ENCODE peak calls at places on chromosomes 16 and 17, in five cellular contexts. One of them, this sample, is unnamed. For H3K4me1 and H3K9me3, the result is how much of the 10 kb centered on the place peaks cover.

GRCh38 chr17:78144146-78144719 is 2.0 kb upstream of the C17orf99 start:
- DNase-seq in CD8-positive, alpha-beta memory T cell: no peak
- DNase-seq in heart left ventricle: peak
- DNase-seq in endodermal cell: peak
- DNase-seq in psoas muscle: peak
- DNase-seq in this sample: peak

GRCh38 chr17:48636177-48637018 is 10.2 kb upstream of the HOXB9 start:
- DNase-seq in heart left ventricle: peak
- DNase-seq in psoas muscle: peak
- DNase-seq in endodermal cell: peak
- DNase-seq in CD8-positive, alpha-beta memory T cell: peak
- DNase-seq in this sample: no peak

GRCh38 chr16:85842848-85843247 is 43.4 kb downstream of the COX4I1 start:
- DNase-seq in CD8-positive, alpha-beta memory T cell: no peak
- DNase-seq in endodermal cell: no peak
- DNase-seq in psoas muscle: no peak
- DNase-seq in heart left ventricle: no peak
- DNase-seq in this sample: no peak

GRCh38 chr16:30839523-30840227 is 52.7 kb upstream of the ZNF629 start:
- DNase-seq in endodermal cell: peak
- DNase-seq in heart left ventricle: no peak
- DNase-seq in CD8-positive, alpha-beta memory T cell: no peak
- DNase-seq in psoas muscle: no peak
- DNase-seq in this sample: no peak

GRCh38 chr16:50464325-50465290 is 83.6 kb upstream of the NKD1 start:
- DNase-seq in endodermal cell: peak
- DNase-seq in CD8-positive, alpha-beta memory T cell: no peak
- DNase-seq in psoas muscle: no peak
- DNase-seq in heart left ventricle: no peak
- DNase-seq in this sample: no peak

GRCh38 chr16:67734731-67735201 is 15.7 kb upstream of the GFOD2 start:
- DNase-seq in psoas muscle: no peak
- DNase-seq in CD8-positive, alpha-beta memory T cell: no peak
- DNase-seq in heart left ventricle: no peak
- DNase-seq in endodermal cell: no peak
- DNase-seq in this sample: no peak

GRCh38 chr16:74257061-74257460 is 39.6 kb upstream of the PSMD7 start:
- DNase-seq in heart left ventricle: no peak
- DNase-seq in endodermal cell: no peak
- DNase-seq in CD8-positive, alpha-beta memory T cell: no peak
- DNase-seq in psoas muscle: no peak
- DNase-seq in this sample: no peak

GRCh38 chr16:66964049-66964448 is 3.0 kb downstream of the CES3 start:
- DNase-seq in psoas muscle: peak
- DNase-seq in CD8-positive, alpha-beta memory T cell: no peak
- DNase-seq in heart left ventricle: no peak
- DNase-seq in endodermal cell: no peak
- DNase-seq in this sample: no peak

GRCh38 chr17:17118399-17118798 is 76.1 kb downstream of the MPRIP start:
- DNase-seq in psoas muscle: peak
- DNase-seq in heart left ventricle: no peak
- DNase-seq in endodermal cell: no peak
- DNase-seq in CD8-positive, alpha-beta memory T cell: no peak
- DNase-seq in this sample: no peak

GRCh38 chr17:46908352-46908751 is 14.6 kb upstream of the GOSR2 start:
- DNase-seq in heart left ventricle: no peak
- DNase-seq in psoas muscle: no peak
- DNase-seq in CD8-positive, alpha-beta memory T cell: no peak
- DNase-seq in endodermal cell: no peak
- DNase-seq in this sample: no peak

GRCh38 chr16:84751241-84751640 is 51.4 kb downstream of the USP10 start:
- DNase-seq in heart left ventricle: no peak
- DNase-seq in endodermal cell: no peak
- DNase-seq in CD8-positive, alpha-beta memory T cell: no peak
- DNase-seq in psoas muscle: no peak
- DNase-seq in this sample: no peak

GRCh38 chr17:69672924-69673323 is 258.4 kb downstream of the MAP2K6 start:
- DNase-seq in heart left ventricle: no peak
- DNase-seq in psoas muscle: no peak
- DNase-seq in endodermal cell: no peak
- DNase-seq in CD8-positive, alpha-beta memory T cell: no peak
- DNase-seq in this sample: no peak

GRCh38 chr17:43931062-43931571 is 11.2 kb downstream of the PPY start:
- DNase-seq in CD8-positive, alpha-beta memory T cell: no peak
- DNase-seq in heart left ventricle: no peak
- DNase-seq in psoas muscle: no peak
- DNase-seq in endodermal cell: no peak
- DNase-seq in this sample: no peak

GRCh38 chr17:34895388-34895787 is 65.9 kb downstream of the CCT6B start:
- DNase-seq in heart left ventricle: no peak
- DNase-seq in psoas muscle: no peak
- DNase-seq in CD8-positive, alpha-beta memory T cell: no peak
- DNase-seq in endodermal cell: peak
- DNase-seq in this sample: no peak

GRCh38 chr16:4454618-4455017 is 19.8 kb downstream of the NMRAL1 start:
- DNase-seq in psoas muscle: peak
- DNase-seq in CD8-positive, alpha-beta memory T cell: no peak
- DNase-seq in endodermal cell: peak
- DNase-seq in heart left ventricle: no peak
- DNase-seq in this sample: no peak

GRCh38 chr16:57798267-57798810 is 4.0 kb downstream of the KIFC3 start:
- DNase-seq in heart left ventricle: no peak
- DNase-seq in endodermal cell: no peak
- DNase-seq in psoas muscle: no peak
- DNase-seq in CD8-positive, alpha-beta memory T cell: no peak
- DNase-seq in this sample: no peak

GRCh38 chr17:21079196-21079595 is 36.4 kb upstream of the USP22 start:
- DNase-seq in CD8-positive, alpha-beta memory T cell: no peak
- DNase-seq in psoas muscle: no peak
- DNase-seq in heart left ventricle: no peak
- DNase-seq in endodermal cell: no peak
- DNase-seq in this sample: no peak

GRCh38 chr17:60473788-60474187 is 51.5 kb downstream of the CHCT1 start:
- DNase-seq in CD8-positive, alpha-beta memory T cell: no peak
- DNase-seq in heart left ventricle: no peak
- DNase-seq in endodermal cell: no peak
- DNase-seq in psoas muscle: no peak
- DNase-seq in this sample: no peak

GRCh38 chr16:5615868-5616642 is 518.5 kb upstream of the EEF2KMT start:
- DNase-seq in psoas muscle: peak
- DNase-seq in heart left ventricle: peak
- DNase-seq in endodermal cell: peak
- DNase-seq in CD8-positive, alpha-beta memory T cell: no peak
- DNase-seq in this sample: peak

GRCh38 chr17:8922923-8923322 is 42.6 kb downstream of the PIK3R5 start:
- DNase-seq in endodermal cell: peak
- DNase-seq in psoas muscle: no peak
- DNase-seq in CD8-positive, alpha-beta memory T cell: no peak
- DNase-seq in heart left ventricle: no peak
- DNase-seq in this sample: no peak

GRCh38 chr16:85611455-85612190 is 1.5 kb upstream of the GSE1 start:
- DNase-seq in heart left ventricle: peak
- DNase-seq in psoas muscle: peak
- DNase-seq in endodermal cell: peak
- DNase-seq in CD8-positive, alpha-beta memory T cell: peak
- DNase-seq in this sample: peak

GRCh38 chr17:7856081-7856791 is 1.1 kb downstream of the NAA38 start:
- DNase-seq in endodermal cell: peak
- DNase-seq in psoas muscle: peak
- DNase-seq in CD8-positive, alpha-beta memory T cell: no peak
- DNase-seq in heart left ventricle: peak
- DNase-seq in this sample: no peak

GRCh38 chr16:29738514-29738913 is 7.3 kb downstream of the C16orf54 start:
- DNase-seq in endodermal cell: no peak
- DNase-seq in CD8-positive, alpha-beta memory T cell: peak
- DNase-seq in psoas muscle: no peak
- DNase-seq in heart left ventricle: no peak
- DNase-seq in this sample: no peak

GRCh38 chr17:48596735-48597491 is 3.3 kb upstream of the HOXB5 start:
- DNase-seq in heart left ventricle: no peak
- DNase-seq in endodermal cell: no peak
- DNase-seq in CD8-positive, alpha-beta memory T cell: no peak
- DNase-seq in psoas muscle: no peak
- DNase-seq in this sample: no peak

GRCh38 chr17:81310963-81311550 is 15.9 kb upstream of the SLC38A10 start:
- DNase-seq in endodermal cell: no peak
- DNase-seq in CD8-positive, alpha-beta memory T cell: no peak
- DNase-seq in heart left ventricle: no peak
- DNase-seq in psoas muscle: no peak
- DNase-seq in this sample: no peak

GRCh38 chr17:81312624-81313325 is 17.7 kb upstream of the SLC38A10 start:
- DNase-seq in CD8-positive, alpha-beta memory T cell: no peak
- DNase-seq in heart left ventricle: no peak
- DNase-seq in endodermal cell: no peak
- DNase-seq in psoas muscle: no peak
- DNase-seq in this sample: no peak

GRCh38 chr17:81309859-81310839 is 15.0 kb upstream of the SLC38A10 start:
- DNase-seq in psoas muscle: no peak
- DNase-seq in heart left ventricle: no peak
- DNase-seq in endodermal cell: no peak
- DNase-seq in CD8-positive, alpha-beta memory T cell: no peak
- DNase-seq in this sample: no peak

GRCh38 chr17:81313776-81314409 is 18.8 kb upstream of the SLC38A10 start:
- DNase-seq in heart left ventricle: no peak
- DNase-seq in psoas muscle: no peak
- DNase-seq in CD8-positive, alpha-beta memory T cell: no peak
- DNase-seq in endodermal cell: no peak
- DNase-seq in this sample: no peak

GRCh38 chr17:81311954-81312353 is 16.8 kb upstream of the SLC38A10 start:
- DNase-seq in heart left ventricle: no peak
- DNase-seq in CD8-positive, alpha-beta memory T cell: no peak
- DNase-seq in endodermal cell: no peak
- DNase-seq in psoas muscle: no peak
- DNase-seq in this sample: no peak
- H3K4me1 ChIP-seq in heart left ventricle: under half
- H3K4me1 ChIP-seq in CD8-positive, alpha-beta memory T cell: under half
- H3K4me1 ChIP-seq in endodermal cell: under half
- H3K4me1 ChIP-seq in psoas muscle: under half
- H3K4me1 ChIP-seq in this sample: under half

GRCh38 chr16:2518823-2519710 is 1.1 kb upstream of the AMDHD2 start:
- DNase-seq in CD8-positive, alpha-beta memory T cell: no peak
- DNase-seq in endodermal cell: no peak
- DNase-seq in psoas muscle: peak
- DNase-seq in heart left ventricle: peak
- DNase-seq in this sample: no peak
- H3K27ac ChIP-seq in CD8-positive, alpha-beta memory T cell: peak
- H3K27ac ChIP-seq in endodermal cell: peak
- H3K27ac ChIP-seq in psoas muscle: peak
- H3K27ac ChIP-seq in heart left ventricle: peak
- H3K27ac ChIP-seq in this sample: peak

GRCh38 chr17:27200476-27200875 is 93.4 kb upstream of the WSB1 start:
- DNase-seq in psoas muscle: no peak
- DNase-seq in CD8-positive, alpha-beta memory T cell: no peak
- DNase-seq in endodermal cell: no peak
- DNase-seq in heart left ventricle: no peak
- DNase-seq in this sample: no peak
- H3K9me3 ChIP-seq in psoas muscle: under half
- H3K9me3 ChIP-seq in CD8-positive, alpha-beta memory T cell: under half
- H3K9me3 ChIP-seq in endodermal cell: under half
- H3K9me3 ChIP-seq in heart left ventricle: under half
- H3K9me3 ChIP-seq in this sample: under half

DNA sequence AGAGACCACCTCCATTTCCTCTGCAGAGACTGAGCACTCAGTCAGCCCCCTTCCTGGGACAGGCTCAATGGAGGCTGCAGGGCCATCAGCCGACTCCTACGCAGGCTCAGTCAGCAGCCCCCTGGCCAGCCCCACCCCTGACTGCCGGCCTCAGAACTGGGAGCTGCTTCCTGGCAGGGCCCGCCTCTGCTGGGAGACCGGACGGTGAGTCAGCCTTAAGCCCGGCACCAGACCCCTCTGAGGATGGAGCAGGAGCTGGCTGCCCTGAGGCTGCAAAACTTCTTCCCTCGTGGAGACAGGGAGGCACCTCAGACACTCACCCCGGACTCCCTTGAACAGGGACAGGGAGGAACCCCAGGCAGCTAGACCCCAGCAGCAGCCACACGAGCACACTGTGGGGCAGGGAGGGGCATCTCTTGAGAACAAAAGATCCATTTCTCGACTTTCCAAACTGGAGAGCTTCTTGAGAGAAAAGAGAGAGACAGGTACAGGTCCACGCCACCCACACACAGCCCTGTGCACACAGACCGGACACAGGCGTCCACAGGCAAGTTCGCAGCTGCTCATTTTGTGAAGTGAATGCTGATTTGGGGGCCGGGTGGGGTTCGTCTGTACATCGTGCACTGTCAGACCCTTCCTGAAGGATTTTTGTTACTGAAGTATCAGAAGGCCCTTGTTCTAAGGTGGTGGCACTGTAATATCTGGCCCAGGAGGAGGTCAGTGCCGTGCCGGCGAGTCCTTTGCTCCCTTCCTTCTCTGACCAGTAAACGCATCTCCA is 1.3 kb upstream of the TUBB3 start:
- DNase-seq in CD8-positive, alpha-beta memory T cell: no peak
- DNase-seq in psoas muscle: peak
- DNase-seq in endodermal cell: peak
- DNase-seq in heart left ventricle: peak
- DNase-seq in this sample: peak
- H3K4me1 ChIP-seq in CD8-positive, alpha-beta memory T cell: half or more
- H3K4me1 ChIP-seq in psoas muscle: under half
- H3K4me1 ChIP-seq in endodermal cell: under half
- H3K4me1 ChIP-seq in heart left ventricle: under half
- H3K4me1 ChIP-seq in this sample: half or more